ENCODE peak calls at places on chromosomes 7 and 10, in four cellular contexts. W is GM12878, G is HCT116, O is SK-N-SH. T is an unnamed sample.

GRCh38 chr7:151485006-151485732 is 34.5 kb downstream of the RHEB start:
- DNase-seq in W (no peak), G (peak), O (no peak), T (no peak)

GRCh38 chr10:61486738-61487396 is 33.7 kb upstream of the TMEM26 start:
- DNase-seq in O (no peak), G (no peak), W (no peak), T (no peak)

GRCh38 chr10:129085821-129086220 is 381.2 kb upstream of the MGMT start:
- DNase-seq in G (no peak), W (no peak), O (no peak), T (no peak)

GRCh38 chr10:91073301-91073780 is 147.1 kb upstream of the PCGF5 start:
- DNase-seq in G (no peak), W (no peak), O (no peak), T (no peak)

GRCh38 chr10:90308223-90308622 is 549.6 kb downstream of the HTR7 start:
- DNase-seq in G (no peak), O (no peak), W (no peak), T (no peak)

GRCh38 chr7:132004528-132004927 is 448.1 kb upstream of the PODXL start:
- DNase-seq in W (no peak), O (no peak), G (no peak), T (no peak)

GRCh38 chr7:17298840-17299476 is 506 bp downstream of the AHR start:
- DNase-seq in G (no peak), O (peak), W (no peak), T (peak)

GRCh38 chr7:128347573-128348147 is 4.0 kb upstream of the RBM28 start:
- DNase-seq in W (no peak), O (peak), G (peak), T (peak)

GRCh38 chr7:94547128-94547527 is 37.5 kb downstream of the CASD1 start:
- DNase-seq in O (no peak), G (no peak), W (no peak), T (no peak)

GRCh38 chr7:102426268-102427031 is 6.9 kb upstream of the ORAI2 start:
- DNase-seq in W (peak), G (no peak), O (no peak), T (no peak)

GRCh38 chr10:49273626-49274025 is 25.3 kb upstream of the C10orf71 start:
- DNase-seq in O (no peak), W (no peak), G (no peak), T (no peak)

GRCh38 chr7:13687500-13687899 is 302.0 kb downstream of the ETV1 start:
- DNase-seq in W (no peak), O (no peak), G (no peak), T (no peak)

GRCh38 chr7:391411-391951 is 101.5 kb downstream of the FOXL3 start:
- DNase-seq in W (no peak), G (no peak), O (peak), T (no peak)

GRCh38 chr10:112137381-112137987 is 46.1 kb downstream of the GPAM start:
- DNase-seq in O (peak), G (peak), W (no peak), T (peak)

GRCh38 chr7:147400221-147400689 is 1190.3 kb upstream of the C7orf33 start:
- DNase-seq in G (no peak), O (no peak), W (no peak), T (no peak)

GRCh38 chr7:69430502-69431145 is 167.7 kb upstream of the AUTS2 start:
- DNase-seq in W (no peak), O (no peak), G (no peak), T (no peak)

GRCh38 chr10:29703276-29703675 is 68.5 kb upstream of the SVIL start:
- DNase-seq in O (peak), G (no peak), W (no peak), T (no peak)

GRCh38 chr7:137774793-137775201 is 72.0 kb downstream of the DGKI start:
- DNase-seq in W (no peak), G (no peak), O (no peak), T (no peak)

GRCh38 chr7:3154881-3155494 is 111.3 kb upstream of the CARD11 start:
- DNase-seq in G (peak), O (peak), W (peak), T (peak)

GRCh38 chr7:79176859-79177477 is 276.5 kb downstream of the MAGI2 start:
- DNase-seq in G (peak), W (no peak), O (peak), T (no peak)

GRCh38 chr7:127667751-127668530 is 15.9 kb downstream of the SND1 start:
- DNase-seq in G (no peak), W (no peak), O (no peak), T (no peak)

GRCh38 chr10:5965266-5965665 is 12.1 kb downstream of the IL15RA start:
- DNase-seq in G (no peak), O (no peak), W (no peak), T (no peak)

GRCh38 chr7:80916770-80917681 is 1.8 kb downstream of the SEMA3C start:
- DNase-seq in G (no peak), W (no peak), O (peak), T (no peak)

GRCh38 chr7:87316846-87317545 is 28.5 kb upstream of the CROT start:
- DNase-seq in G (no peak), W (no peak), O (no peak), T (peak)

GRCh38 chr7:50598455-50599343 is 33.5 kb upstream of the DDC start:
- DNase-seq in G (no peak), O (peak), W (no peak), T (no peak)

GRCh38 chr10:102555781-102556328 is 52.1 kb downstream of the SUFU start:
- DNase-seq in O (no peak), W (no peak), G (no peak), T (no peak)

GRCh38 chr10:102564209-102564834 is 60.5 kb downstream of the SUFU start:
- DNase-seq in W (peak), O (no peak), G (no peak), T (no peak)

GRCh38 chr10:102554531-102554930 is 50.8 kb downstream of the SUFU start:
- DNase-seq in G (no peak), W (no peak), O (no peak), T (no peak)

GRCh38 chr10:102557569-102557968 is 53.8 kb downstream of the SUFU start:
- DNase-seq in G (no peak), W (no peak), O (no peak), T (no peak)

GRCh38 chr10:102559764-102560163 is 56.0 kb downstream of the SUFU start:
- DNase-seq in O (no peak), W (no peak), G (no peak), T (no peak)
- TF ChIP-seq JUND in O (no peak), W (no peak), G (no peak), T (no peak)

GRCh38 chr10:3720228-3721019 is 64.6 kb downstream of the KLF6 start:
- DNase-seq in W (no peak), G (no peak), O (no peak), T (no peak)
- TF ChIP-seq JUND in W (no peak), G (no peak), O (no peak), T (no peak)

DNA sequence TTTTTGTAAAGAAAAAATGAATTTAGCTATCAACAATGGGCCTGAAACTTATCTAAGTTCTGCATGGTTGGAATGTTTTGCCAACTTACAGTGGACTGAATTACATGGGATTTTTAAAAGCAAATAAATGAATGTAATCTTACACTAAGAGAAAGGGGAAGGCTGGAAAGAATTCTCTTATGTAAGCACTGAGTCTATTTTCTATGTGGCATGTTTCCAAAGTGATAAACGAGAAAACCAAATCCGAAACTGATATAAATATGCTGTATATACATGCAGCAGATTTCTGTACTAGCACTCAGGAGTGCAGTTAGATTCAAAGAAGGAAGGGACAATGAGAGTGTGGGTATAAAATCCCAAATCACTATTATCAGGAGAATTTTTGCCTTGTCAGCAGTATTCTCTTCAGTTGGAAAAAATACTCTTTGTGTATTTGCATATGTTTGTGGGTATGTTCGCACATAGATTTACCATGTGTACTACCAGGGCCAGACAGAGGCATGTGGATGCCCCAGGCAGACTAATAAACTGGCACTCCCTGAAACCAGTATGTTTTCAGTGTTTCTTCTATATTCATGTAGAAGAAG is 334.3 kb upstream of the SEMA3D start:
- DNase-seq in G (no peak), O (no peak), W (no peak), T (no peak)
- TF ChIP-seq JUND in G (no peak), O (no peak), W (no peak), T (no peak)

GRCh38 chr7:45938626-45939302 is 17.7 kb upstream of the IGFBP3 start:
- DNase-seq in O (no peak), W (no peak), G (no peak), T (no peak)
- TF ChIP-seq JUND in O (no peak), W (no peak), G (no peak), T (no peak)

GRCh38 chr10:109913351-109913902 is 9.9 kb downstream of the XPNPEP1 start:
- DNase-seq in G (no peak), W (no peak), O (no peak), T (no peak)
- TF ChIP-seq JUND in G (no peak), W (no peak), O (no peak), T (no peak)

DNA sequence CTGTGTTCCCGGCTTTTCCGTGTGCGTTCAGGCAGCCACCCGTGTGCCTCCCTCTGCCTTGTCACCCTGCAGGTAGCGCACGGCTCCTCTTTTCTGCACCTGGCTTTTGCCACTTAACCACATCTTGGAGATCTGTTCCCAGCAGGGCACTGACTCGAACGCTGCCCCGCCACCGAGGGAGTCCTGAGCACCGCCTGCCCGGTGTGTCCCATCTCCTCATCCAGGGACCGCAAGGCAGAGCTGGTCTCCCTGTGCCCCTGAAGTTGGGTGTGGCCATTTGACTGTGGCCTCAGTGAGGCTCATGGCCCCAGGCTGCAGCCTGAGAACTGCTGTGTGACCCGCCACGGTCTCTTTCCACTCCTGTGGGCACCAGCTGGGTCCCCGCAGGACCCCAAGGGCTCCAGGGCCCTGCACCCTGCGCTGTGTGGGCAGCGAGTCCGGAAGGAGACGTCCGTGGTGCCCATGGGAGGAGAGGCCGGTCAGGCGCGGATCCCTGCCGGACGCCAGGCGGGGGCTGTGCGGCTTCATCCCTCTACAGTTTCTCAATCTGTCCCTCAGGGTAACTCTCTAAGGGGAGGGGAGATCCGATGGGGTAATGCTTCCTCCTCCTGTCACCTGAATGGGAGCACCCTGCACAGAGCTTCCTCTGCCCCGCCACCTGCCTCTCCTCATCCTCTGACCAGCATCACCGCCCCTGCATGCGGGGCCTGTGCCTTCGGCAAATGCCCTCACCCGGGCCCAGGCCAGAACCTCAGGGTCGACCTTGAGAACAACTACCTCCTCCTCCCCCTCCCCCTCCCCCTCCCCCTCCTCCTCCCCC is 1.8 kb upstream of the INTS1 start:
- DNase-seq in W (no peak), O (no peak), G (no peak), T (peak)
- TF ChIP-seq JUND in W (no peak), O (no peak), G (no peak), T (no peak)

GRCh38 chr10:114551310-114551972 is 106.6 kb downstream of the ABLIM1 start:
- DNase-seq in O (no peak), W (no peak), G (no peak), T (no peak)
- TF ChIP-seq JUND in O (no peak), W (no peak), G (no peak), T (no peak)

GRCh38 chr7:130297628-130298027 is 4.7 kb downstream of the CPA4 start:
- DNase-seq in O (no peak), G (no peak), W (no peak), T (no peak)
- TF ChIP-seq JUND in O (no peak), G (no peak), W (no peak), T (no peak)

GRCh38 chr7:92714767-92715166 is 121.6 kb downstream of the CDK6 start:
- DNase-seq in W (no peak), O (no peak), G (no peak), T (no peak)
- TF ChIP-seq JUND in W (no peak), O (no peak), G (no peak), T (no peak)